ENCODE peak calls at places on chromosomes 7 and 10, in seven cellular contexts. One of them, this sample, is unnamed.

GRCh38 chr10:51445587-51445986 is 253.8 kb downstream of the CSTF2T start:
- DNase-seq in CD4-positive, alpha-beta memory T cell: no peak
- DNase-seq in cardiac muscle cell: no peak
- DNase-seq in endothelial cell of umbilical vein: no peak
- DNase-seq in right atrium auricular region: no peak
- DNase-seq in effector memory CD4-positive, alpha-beta T cell: no peak
- DNase-seq in RWPE1: no peak
- DNase-seq in this sample: no peak

GRCh38 chr7:130987092-130987491 is 253.1 kb upstream of the KLF14 start:
- DNase-seq in RWPE1: no peak
- DNase-seq in effector memory CD4-positive, alpha-beta T cell: no peak
- DNase-seq in endothelial cell of umbilical vein: no peak
- DNase-seq in CD4-positive, alpha-beta memory T cell: no peak
- DNase-seq in cardiac muscle cell: no peak
- DNase-seq in right atrium auricular region: no peak
- DNase-seq in this sample: no peak

GRCh38 chr7:30012757-30013156 is 13.7 kb downstream of the FKBP14 start:
- DNase-seq in effector memory CD4-positive, alpha-beta T cell: no peak
- DNase-seq in right atrium auricular region: no peak
- DNase-seq in cardiac muscle cell: no peak
- DNase-seq in endothelial cell of umbilical vein: no peak
- DNase-seq in RWPE1: no peak
- DNase-seq in CD4-positive, alpha-beta memory T cell: no peak
- DNase-seq in this sample: no peak

GRCh38 chr7:37311282-37311868 is 137.3 kb downstream of the ELMO1 start:
- DNase-seq in cardiac muscle cell: peak
- DNase-seq in right atrium auricular region: no peak
- DNase-seq in RWPE1: no peak
- DNase-seq in CD4-positive, alpha-beta memory T cell: peak
- DNase-seq in effector memory CD4-positive, alpha-beta T cell: peak
- DNase-seq in endothelial cell of umbilical vein: peak
- DNase-seq in this sample: no peak

GRCh38 chr7:150321788-150322113 is 1.4 kb upstream of the LRRC61 start:
- DNase-seq in RWPE1: no peak
- DNase-seq in endothelial cell of umbilical vein: no peak
- DNase-seq in CD4-positive, alpha-beta memory T cell: no peak
- DNase-seq in cardiac muscle cell: no peak
- DNase-seq in effector memory CD4-positive, alpha-beta T cell: no peak
- DNase-seq in right atrium auricular region: no peak
- DNase-seq in this sample: no peak

GRCh38 chr7:114107522-114107921 is 188.7 kb upstream of the PPP1R3A start:
- DNase-seq in cardiac muscle cell: no peak
- DNase-seq in effector memory CD4-positive, alpha-beta T cell: no peak
- DNase-seq in RWPE1: no peak
- DNase-seq in CD4-positive, alpha-beta memory T cell: no peak
- DNase-seq in endothelial cell of umbilical vein: no peak
- DNase-seq in right atrium auricular region: no peak
- DNase-seq in this sample: peak

GRCh38 chr10:90879062-90879461 is 7.3 kb downstream of the RPP30 start:
- DNase-seq in cardiac muscle cell: no peak
- DNase-seq in right atrium auricular region: no peak
- DNase-seq in CD4-positive, alpha-beta memory T cell: no peak
- DNase-seq in endothelial cell of umbilical vein: no peak
- DNase-seq in RWPE1: no peak
- DNase-seq in effector memory CD4-positive, alpha-beta T cell: no peak
- DNase-seq in this sample: no peak

GRCh38 chr10:84135836-84136235 is 3.5 kb upstream of the GHITM start:
- DNase-seq in CD4-positive, alpha-beta memory T cell: no peak
- DNase-seq in effector memory CD4-positive, alpha-beta T cell: no peak
- DNase-seq in RWPE1: no peak
- DNase-seq in endothelial cell of umbilical vein: no peak
- DNase-seq in right atrium auricular region: no peak
- DNase-seq in cardiac muscle cell: no peak
- DNase-seq in this sample: no peak

GRCh38 chr10:68406111-68406814 is 814 bp downstream of the RUFY2 start:
- DNase-seq in endothelial cell of umbilical vein: peak
- DNase-seq in CD4-positive, alpha-beta memory T cell: no peak
- DNase-seq in right atrium auricular region: no peak
- DNase-seq in RWPE1: peak
- DNase-seq in cardiac muscle cell: peak
- DNase-seq in effector memory CD4-positive, alpha-beta T cell: no peak
- DNase-seq in this sample: no peak

GRCh38 chr7:105278973-105279687 is 109.6 kb downstream of the SRPK2 start:
- DNase-seq in RWPE1: no peak
- DNase-seq in effector memory CD4-positive, alpha-beta T cell: no peak
- DNase-seq in CD4-positive, alpha-beta memory T cell: no peak
- DNase-seq in endothelial cell of umbilical vein: no peak
- DNase-seq in cardiac muscle cell: no peak
- DNase-seq in right atrium auricular region: no peak
- DNase-seq in this sample: no peak

GRCh38 chr10:26361351-26361750 is 76.8 kb upstream of the APBB1IP start:
- DNase-seq in RWPE1: no peak
- DNase-seq in endothelial cell of umbilical vein: no peak
- DNase-seq in right atrium auricular region: no peak
- DNase-seq in effector memory CD4-positive, alpha-beta T cell: no peak
- DNase-seq in CD4-positive, alpha-beta memory T cell: no peak
- DNase-seq in cardiac muscle cell: no peak
- DNase-seq in this sample: no peak

GRCh38 chr7:129777993-129778769 is 166.7 kb downstream of the NRF1 start:
- DNase-seq in right atrium auricular region: no peak
- DNase-seq in RWPE1: no peak
- DNase-seq in CD4-positive, alpha-beta memory T cell: no peak
- DNase-seq in cardiac muscle cell: no peak
- DNase-seq in effector memory CD4-positive, alpha-beta T cell: no peak
- DNase-seq in endothelial cell of umbilical vein: no peak
- DNase-seq in this sample: no peak

GRCh38 chr7:129774871-129775694 is 163.6 kb downstream of the NRF1 start:
- DNase-seq in CD4-positive, alpha-beta memory T cell: no peak
- DNase-seq in effector memory CD4-positive, alpha-beta T cell: no peak
- DNase-seq in cardiac muscle cell: no peak
- DNase-seq in right atrium auricular region: no peak
- DNase-seq in RWPE1: no peak
- DNase-seq in endothelial cell of umbilical vein: no peak
- DNase-seq in this sample: no peak

GRCh38 chr7:129777195-129777844 is 165.8 kb downstream of the NRF1 start:
- DNase-seq in CD4-positive, alpha-beta memory T cell: no peak
- DNase-seq in effector memory CD4-positive, alpha-beta T cell: no peak
- DNase-seq in RWPE1: no peak
- DNase-seq in right atrium auricular region: no peak
- DNase-seq in cardiac muscle cell: no peak
- DNase-seq in endothelial cell of umbilical vein: no peak
- DNase-seq in this sample: no peak

GRCh38 chr7:129775695-129776396 is 164.3 kb downstream of the NRF1 start:
- DNase-seq in effector memory CD4-positive, alpha-beta T cell: no peak
- DNase-seq in cardiac muscle cell: no peak
- DNase-seq in right atrium auricular region: no peak
- DNase-seq in endothelial cell of umbilical vein: no peak
- DNase-seq in RWPE1: no peak
- DNase-seq in CD4-positive, alpha-beta memory T cell: no peak
- DNase-seq in this sample: no peak

DNA sequence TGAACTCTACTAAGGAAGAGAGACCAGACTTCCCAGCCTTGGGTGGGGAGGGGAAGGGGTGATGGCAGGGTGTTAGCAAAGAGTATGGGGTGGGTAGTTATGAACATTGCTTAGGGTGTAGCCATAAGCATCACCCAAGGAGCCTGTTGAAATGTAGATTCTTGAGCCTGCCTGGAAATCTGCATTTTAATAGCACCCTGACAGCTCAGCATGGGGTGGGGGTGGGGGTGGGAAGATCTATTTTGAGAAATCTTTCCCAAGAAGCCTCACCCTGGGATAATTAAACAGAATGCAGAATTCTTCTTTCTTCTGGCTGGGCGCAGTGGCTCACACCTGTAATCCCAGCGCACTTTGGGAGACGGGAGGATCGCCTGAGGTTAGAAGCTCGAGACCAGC is 164.9 kb downstream of the NRF1 start:
- DNase-seq in effector memory CD4-positive, alpha-beta T cell: no peak
- DNase-seq in right atrium auricular region: no peak
- DNase-seq in CD4-positive, alpha-beta memory T cell: no peak
- DNase-seq in endothelial cell of umbilical vein: no peak
- DNase-seq in RWPE1: no peak
- DNase-seq in cardiac muscle cell: no peak
- DNase-seq in this sample: no peak
- H3K27ac ChIP-seq in effector memory CD4-positive, alpha-beta T cell: no peak
- H3K27ac ChIP-seq in right atrium auricular region: no peak
- H3K27ac ChIP-seq in CD4-positive, alpha-beta memory T cell: no peak
- H3K27ac ChIP-seq in endothelial cell of umbilical vein: no peak
- H3K27ac ChIP-seq in RWPE1: no peak
- H3K27ac ChIP-seq in cardiac muscle cell: no peak
- H3K27ac ChIP-seq in this sample: no peak

GRCh38 chr7:3722396-3722846 is 421.4 kb downstream of the SDK1 start:
- DNase-seq in right atrium auricular region: no peak
- DNase-seq in endothelial cell of umbilical vein: no peak
- DNase-seq in CD4-positive, alpha-beta memory T cell: peak
- DNase-seq in cardiac muscle cell: peak
- DNase-seq in effector memory CD4-positive, alpha-beta T cell: no peak
- DNase-seq in RWPE1: no peak
- DNase-seq in this sample: peak
- H3K27ac ChIP-seq in right atrium auricular region: no peak
- H3K27ac ChIP-seq in endothelial cell of umbilical vein: no peak
- H3K27ac ChIP-seq in CD4-positive, alpha-beta memory T cell: no peak
- H3K27ac ChIP-seq in cardiac muscle cell: no peak
- H3K27ac ChIP-seq in effector memory CD4-positive, alpha-beta T cell: no peak
- H3K27ac ChIP-seq in RWPE1: no peak
- H3K27ac ChIP-seq in this sample: peak

GRCh38 chr10:62050627-62050924 is 149.1 kb downstream of the ARID5B start:
- DNase-seq in right atrium auricular region: no peak
- DNase-seq in RWPE1: no peak
- DNase-seq in CD4-positive, alpha-beta memory T cell: no peak
- DNase-seq in effector memory CD4-positive, alpha-beta T cell: no peak
- DNase-seq in endothelial cell of umbilical vein: no peak
- DNase-seq in cardiac muscle cell: no peak
- DNase-seq in this sample: no peak
- H3K27ac ChIP-seq in right atrium auricular region: peak
- H3K27ac ChIP-seq in RWPE1: no peak
- H3K27ac ChIP-seq in CD4-positive, alpha-beta memory T cell: peak
- H3K27ac ChIP-seq in effector memory CD4-positive, alpha-beta T cell: peak
- H3K27ac ChIP-seq in endothelial cell of umbilical vein: peak
- H3K27ac ChIP-seq in cardiac muscle cell: no peak
- H3K27ac ChIP-seq in this sample: no peak

GRCh38 chr10:3827266-3827665 is 42.3 kb upstream of the KLF6 start:
- DNase-seq in right atrium auricular region: no peak
- DNase-seq in effector memory CD4-positive, alpha-beta T cell: no peak
- DNase-seq in RWPE1: no peak
- DNase-seq in endothelial cell of umbilical vein: no peak
- DNase-seq in CD4-positive, alpha-beta memory T cell: no peak
- DNase-seq in cardiac muscle cell: no peak
- DNase-seq in this sample: no peak

GRCh38 chr10:3830946-3831345 is 45.9 kb upstream of the KLF6 start:
- DNase-seq in endothelial cell of umbilical vein: no peak
- DNase-seq in cardiac muscle cell: no peak
- DNase-seq in CD4-positive, alpha-beta memory T cell: no peak
- DNase-seq in RWPE1: no peak
- DNase-seq in right atrium auricular region: no peak
- DNase-seq in effector memory CD4-positive, alpha-beta T cell: no peak
- DNase-seq in this sample: no peak

GRCh38 chr10:3828404-3829192 is 43.6 kb upstream of the KLF6 start:
- DNase-seq in effector memory CD4-positive, alpha-beta T cell: no peak
- DNase-seq in endothelial cell of umbilical vein: peak
- DNase-seq in CD4-positive, alpha-beta memory T cell: peak
- DNase-seq in cardiac muscle cell: peak
- DNase-seq in right atrium auricular region: no peak
- DNase-seq in RWPE1: peak
- DNase-seq in this sample: no peak

GRCh38 chr10:3827768-3828403 is 42.9 kb upstream of the KLF6 start:
- DNase-seq in effector memory CD4-positive, alpha-beta T cell: no peak
- DNase-seq in cardiac muscle cell: no peak
- DNase-seq in right atrium auricular region: no peak
- DNase-seq in CD4-positive, alpha-beta memory T cell: no peak
- DNase-seq in RWPE1: no peak
- DNase-seq in endothelial cell of umbilical vein: no peak
- DNase-seq in this sample: no peak

DNA sequence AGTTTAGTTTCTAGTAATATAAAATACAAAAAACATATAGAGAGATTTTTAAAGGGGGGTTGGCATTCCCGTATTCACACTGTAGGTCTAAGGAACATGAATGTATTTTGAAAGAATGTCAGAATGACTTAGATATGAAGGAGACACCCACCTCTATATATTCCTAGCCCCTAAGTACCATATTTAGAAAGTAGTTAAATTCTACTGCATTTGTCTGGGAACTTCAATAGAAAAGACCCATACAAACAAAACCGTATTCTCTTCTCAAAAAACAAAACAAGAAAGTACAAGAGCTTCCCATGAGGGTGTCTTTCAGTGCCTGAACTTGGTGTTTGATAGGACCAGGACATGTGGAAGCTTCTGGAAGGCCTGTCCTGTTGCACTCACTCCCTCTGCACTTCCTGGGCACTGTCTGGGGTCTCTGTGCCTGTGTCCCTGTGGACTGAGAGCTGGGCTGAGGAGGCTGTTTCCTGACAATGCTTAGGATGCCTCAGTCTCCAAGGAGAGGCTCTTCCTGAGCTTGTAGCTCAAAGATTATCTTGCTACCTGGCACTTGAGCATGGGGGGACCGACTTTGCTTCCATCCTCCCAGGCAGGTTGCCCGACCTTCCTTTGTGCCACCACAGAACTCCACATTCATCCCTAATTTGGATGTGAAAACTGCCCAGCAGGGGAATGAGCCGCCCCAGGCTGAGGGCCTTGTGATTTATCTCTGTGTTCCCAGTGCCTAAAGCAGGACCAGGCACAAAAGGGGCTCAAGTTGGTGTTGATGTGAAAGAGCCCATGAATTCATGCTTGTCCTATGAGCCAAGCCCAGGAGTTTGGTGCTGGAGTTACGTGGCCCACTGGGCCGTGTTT is 44.4 kb upstream of the KLF6 start:
- DNase-seq in RWPE1: no peak
- DNase-seq in right atrium auricular region: no peak
- DNase-seq in endothelial cell of umbilical vein: no peak
- DNase-seq in cardiac muscle cell: no peak
- DNase-seq in effector memory CD4-positive, alpha-beta T cell: no peak
- DNase-seq in CD4-positive, alpha-beta memory T cell: peak
- DNase-seq in this sample: no peak
- H3K27ac ChIP-seq in RWPE1: peak
- H3K27ac ChIP-seq in right atrium auricular region: peak
- H3K27ac ChIP-seq in endothelial cell of umbilical vein: peak
- H3K27ac ChIP-seq in cardiac muscle cell: no peak
- H3K27ac ChIP-seq in effector memory CD4-positive, alpha-beta T cell: peak
- H3K27ac ChIP-seq in CD4-positive, alpha-beta memory T cell: peak
- H3K27ac ChIP-seq in this sample: no peak

GRCh38 chr7:101537935-101538595 is 91.0 kb downstream of the MYL10 start:
- DNase-seq in RWPE1: no peak
- DNase-seq in endothelial cell of umbilical vein: no peak
- DNase-seq in effector memory CD4-positive, alpha-beta T cell: no peak
- DNase-seq in CD4-positive, alpha-beta memory T cell: no peak
- DNase-seq in cardiac muscle cell: no peak
- DNase-seq in right atrium auricular region: no peak
- DNase-seq in this sample: no peak

GRCh38 chr7:101538596-101539459 is 90.3 kb downstream of the MYL10 start:
- DNase-seq in cardiac muscle cell: peak
- DNase-seq in RWPE1: peak
- DNase-seq in effector memory CD4-positive, alpha-beta T cell: no peak
- DNase-seq in CD4-positive, alpha-beta memory T cell: peak
- DNase-seq in right atrium auricular region: no peak
- DNase-seq in endothelial cell of umbilical vein: peak
- DNase-seq in this sample: no peak

GRCh38 chr7:101536668-101537067 is 92.4 kb downstream of the MYL10 start:
- DNase-seq in effector memory CD4-positive, alpha-beta T cell: no peak
- DNase-seq in RWPE1: no peak
- DNase-seq in CD4-positive, alpha-beta memory T cell: no peak
- DNase-seq in cardiac muscle cell: no peak
- DNase-seq in endothelial cell of umbilical vein: no peak
- DNase-seq in right atrium auricular region: no peak
- DNase-seq in this sample: no peak

GRCh38 chr7:101536232-101536631 is 92.9 kb downstream of the MYL10 start:
- DNase-seq in RWPE1: no peak
- DNase-seq in CD4-positive, alpha-beta memory T cell: no peak
- DNase-seq in endothelial cell of umbilical vein: no peak
- DNase-seq in right atrium auricular region: no peak
- DNase-seq in effector memory CD4-positive, alpha-beta T cell: no peak
- DNase-seq in cardiac muscle cell: peak
- DNase-seq in this sample: no peak

GRCh38 chr7:101537205-101537604 is 91.9 kb downstream of the MYL10 start:
- DNase-seq in CD4-positive, alpha-beta memory T cell: no peak
- DNase-seq in effector memory CD4-positive, alpha-beta T cell: no peak
- DNase-seq in endothelial cell of umbilical vein: no peak
- DNase-seq in right atrium auricular region: no peak
- DNase-seq in RWPE1: no peak
- DNase-seq in cardiac muscle cell: peak
- DNase-seq in this sample: no peak
- H3K27ac ChIP-seq in CD4-positive, alpha-beta memory T cell: no peak
- H3K27ac ChIP-seq in effector memory CD4-positive, alpha-beta T cell: no peak
- H3K27ac ChIP-seq in endothelial cell of umbilical vein: no peak
- H3K27ac ChIP-seq in right atrium auricular region: no peak
- H3K27ac ChIP-seq in RWPE1: no peak
- H3K27ac ChIP-seq in cardiac muscle cell: no peak
- H3K27ac ChIP-seq in this sample: no peak